ENCODE peak calls at places on chromosome 3, in six cellular contexts. One of them, this sample, is unnamed. For H3K4me1, the result is how much of the 10 kb centered on the place peaks cover.

GRCh38 chr3:150216041-150216811 is 191.9 kb upstream of the TSC22D2 start:
- DNase-seq in upper lobe of left lung: no peak
- DNase-seq in adrenal gland: no peak
- DNase-seq in Peyer's patch: no peak
- DNase-seq in breast epithelium: no peak
- DNase-seq in stomach: no peak
- DNase-seq in this sample: no peak

GRCh38 chr3:111750278-111750884 is 108.7 kb upstream of the PHLDB2 start:
- DNase-seq in upper lobe of left lung: no peak
- DNase-seq in adrenal gland: no peak
- DNase-seq in Peyer's patch: no peak
- DNase-seq in breast epithelium: no peak
- DNase-seq in stomach: no peak
- DNase-seq in this sample: no peak

GRCh38 chr3:156750874-156751245 is 75.3 kb upstream of the LEKR1 start:
- DNase-seq in upper lobe of left lung: no peak
- DNase-seq in adrenal gland: no peak
- DNase-seq in Peyer's patch: no peak
- DNase-seq in breast epithelium: no peak
- DNase-seq in stomach: no peak
- DNase-seq in this sample: no peak

GRCh38 chr3:124258057-124258500 is 266.2 kb upstream of the ROPN1 start:
- DNase-seq in upper lobe of left lung: no peak
- DNase-seq in adrenal gland: peak
- DNase-seq in Peyer's patch: no peak
- DNase-seq in breast epithelium: no peak
- DNase-seq in stomach: no peak
- DNase-seq in this sample: no peak

GRCh38 chr3:79690072-79690471 is 77.7 kb downstream of the ROBO1 start:
- DNase-seq in upper lobe of left lung: no peak
- DNase-seq in adrenal gland: no peak
- DNase-seq in Peyer's patch: no peak
- DNase-seq in breast epithelium: no peak
- DNase-seq in stomach: no peak
- DNase-seq in this sample: no peak

GRCh38 chr3:9902372-9903237 is at the start of gene IL17RE:
- DNase-seq in upper lobe of left lung: peak
- DNase-seq in adrenal gland: no peak
- DNase-seq in Peyer's patch: no peak
- DNase-seq in breast epithelium: no peak
- DNase-seq in stomach: peak
- DNase-seq in this sample: no peak

GRCh38 chr3:125119752-125120369 is 64.1 kb upstream of the HEG1 start:
- DNase-seq in upper lobe of left lung: no peak
- DNase-seq in adrenal gland: peak
- DNase-seq in Peyer's patch: no peak
- DNase-seq in breast epithelium: no peak
- DNase-seq in stomach: no peak
- DNase-seq in this sample: peak

GRCh38 chr3:153111056-153111455 is 51.0 kb upstream of the RAP2B start:
- DNase-seq in upper lobe of left lung: no peak
- DNase-seq in adrenal gland: no peak
- DNase-seq in Peyer's patch: no peak
- DNase-seq in breast epithelium: no peak
- DNase-seq in stomach: no peak
- DNase-seq in this sample: no peak

GRCh38 chr3:12803371-12803770 is 6.9 kb downstream of the CAND2 start:
- DNase-seq in upper lobe of left lung: no peak
- DNase-seq in adrenal gland: no peak
- DNase-seq in Peyer's patch: no peak
- DNase-seq in breast epithelium: no peak
- DNase-seq in stomach: no peak
- DNase-seq in this sample: no peak

GRCh38 chr3:123552095-123552714 is 32.6 kb downstream of the HACD2 start:
- DNase-seq in upper lobe of left lung: no peak
- DNase-seq in adrenal gland: no peak
- DNase-seq in Peyer's patch: no peak
- DNase-seq in breast epithelium: no peak
- DNase-seq in stomach: no peak
- DNase-seq in this sample: no peak

GRCh38 chr3:37713820-37714204 is 147.9 kb upstream of the CTDSPL start:
- DNase-seq in upper lobe of left lung: no peak
- DNase-seq in adrenal gland: no peak
- DNase-seq in Peyer's patch: no peak
- DNase-seq in breast epithelium: no peak
- DNase-seq in stomach: no peak
- DNase-seq in this sample: no peak

GRCh38 chr3:38604246-38604645 is 45.2 kb downstream of the SCN5A start:
- DNase-seq in upper lobe of left lung: no peak
- DNase-seq in adrenal gland: no peak
- DNase-seq in Peyer's patch: no peak
- DNase-seq in breast epithelium: no peak
- DNase-seq in stomach: no peak
- DNase-seq in this sample: no peak

GRCh38 chr3:181698263-181698944 is 13.3 kb upstream of the SOX2 start:
- DNase-seq in upper lobe of left lung: no peak
- DNase-seq in adrenal gland: no peak
- DNase-seq in Peyer's patch: no peak
- DNase-seq in breast epithelium: no peak
- DNase-seq in stomach: no peak
- DNase-seq in this sample: no peak

GRCh38 chr3:68151359-68151758 is 496.9 kb upstream of the SUCLG2 start:
- DNase-seq in upper lobe of left lung: no peak
- DNase-seq in adrenal gland: no peak
- DNase-seq in Peyer's patch: no peak
- DNase-seq in breast epithelium: no peak
- DNase-seq in stomach: no peak
- DNase-seq in this sample: no peak

GRCh38 chr3:73563896-73564582 is 60.7 kb downstream of the PDZRN3 start:
- DNase-seq in upper lobe of left lung: no peak
- DNase-seq in adrenal gland: no peak
- DNase-seq in Peyer's patch: no peak
- DNase-seq in breast epithelium: no peak
- DNase-seq in stomach: no peak
- DNase-seq in this sample: no peak

GRCh38 chr3:108008931-108009635 is 81.7 kb downstream of the CD47 start:
- DNase-seq in upper lobe of left lung: no peak
- DNase-seq in adrenal gland: no peak
- DNase-seq in Peyer's patch: no peak
- DNase-seq in breast epithelium: no peak
- DNase-seq in stomach: no peak
- DNase-seq in this sample: no peak

GRCh38 chr3:45677045-45677436 is 12.2 kb upstream of the SACM1L start:
- DNase-seq in upper lobe of left lung: peak
- DNase-seq in adrenal gland: peak
- DNase-seq in Peyer's patch: peak
- DNase-seq in breast epithelium: peak
- DNase-seq in stomach: no peak
- DNase-seq in this sample: peak

GRCh38 chr3:126889276-126890201 is 93.4 kb upstream of the PLXNA1 start:
- DNase-seq in upper lobe of left lung: no peak
- DNase-seq in adrenal gland: no peak
- DNase-seq in Peyer's patch: no peak
- DNase-seq in breast epithelium: no peak
- DNase-seq in stomach: no peak
- DNase-seq in this sample: no peak

GRCh38 chr3:173221010-173221409 is 80.0 kb upstream of the SPATA16 start:
- DNase-seq in upper lobe of left lung: no peak
- DNase-seq in adrenal gland: no peak
- DNase-seq in Peyer's patch: no peak
- DNase-seq in breast epithelium: no peak
- DNase-seq in stomach: no peak
- DNase-seq in this sample: no peak

GRCh38 chr3:72663429-72663828 is 184.8 kb downstream of the SHQ1 start:
- DNase-seq in upper lobe of left lung: no peak
- DNase-seq in adrenal gland: no peak
- DNase-seq in Peyer's patch: no peak
- DNase-seq in breast epithelium: no peak
- DNase-seq in stomach: no peak
- DNase-seq in this sample: no peak

GRCh38 chr3:81445712-81446111 is 315.7 kb downstream of the GBE1 start:
- DNase-seq in upper lobe of left lung: no peak
- DNase-seq in adrenal gland: no peak
- DNase-seq in Peyer's patch: no peak
- DNase-seq in breast epithelium: no peak
- DNase-seq in stomach: no peak
- DNase-seq in this sample: no peak

DNA sequence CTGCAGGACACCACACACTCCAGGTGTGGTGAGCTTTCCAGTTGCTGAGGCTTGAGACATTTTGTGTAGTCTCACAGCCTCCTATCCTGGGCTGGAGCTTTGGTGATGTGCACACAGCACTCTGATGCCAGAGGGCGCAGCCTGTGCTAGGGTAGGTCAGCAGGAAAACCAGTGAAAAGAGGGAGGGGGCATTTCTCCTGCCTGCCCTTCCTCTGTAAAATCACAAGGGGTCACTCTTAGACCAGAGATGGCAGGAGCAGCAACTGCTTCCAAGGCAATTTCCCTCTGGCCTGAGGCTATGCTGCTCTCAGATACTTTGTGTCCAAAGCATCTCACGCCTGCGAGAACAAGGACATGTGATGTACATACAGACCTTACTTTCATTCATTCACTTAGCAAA is 16.5 kb upstream of the MUSTN1 start:
- DNase-seq in upper lobe of left lung: no peak
- DNase-seq in adrenal gland: peak
- DNase-seq in Peyer's patch: no peak
- DNase-seq in breast epithelium: no peak
- DNase-seq in stomach: no peak
- DNase-seq in this sample: no peak
- TF ChIP-seq CTCF in upper lobe of left lung: peak
- TF ChIP-seq CTCF in adrenal gland: peak
- TF ChIP-seq CTCF in Peyer's patch: peak
- TF ChIP-seq CTCF in breast epithelium: peak
- TF ChIP-seq CTCF in stomach: peak
- TF ChIP-seq CTCF in this sample: no peak

GRCh38 chr3:71493372-71493771 is 90.2 kb downstream of the FOXP1 start:
- DNase-seq in upper lobe of left lung: no peak
- DNase-seq in adrenal gland: no peak
- DNase-seq in Peyer's patch: no peak
- DNase-seq in breast epithelium: no peak
- DNase-seq in stomach: no peak
- DNase-seq in this sample: peak

GRCh38 chr3:71492969-71493368 is 90.6 kb downstream of the FOXP1 start:
- DNase-seq in upper lobe of left lung: no peak
- DNase-seq in adrenal gland: no peak
- DNase-seq in Peyer's patch: no peak
- DNase-seq in breast epithelium: no peak
- DNase-seq in stomach: no peak
- DNase-seq in this sample: no peak

GRCh38 chr3:71491141-71491752 is 92.3 kb downstream of the FOXP1 start:
- DNase-seq in upper lobe of left lung: no peak
- DNase-seq in adrenal gland: no peak
- DNase-seq in Peyer's patch: no peak
- DNase-seq in breast epithelium: no peak
- DNase-seq in stomach: no peak
- DNase-seq in this sample: no peak

GRCh38 chr3:71490692-71491091 is 92.8 kb downstream of the FOXP1 start:
- DNase-seq in upper lobe of left lung: no peak
- DNase-seq in adrenal gland: no peak
- DNase-seq in Peyer's patch: no peak
- DNase-seq in breast epithelium: no peak
- DNase-seq in stomach: no peak
- DNase-seq in this sample: no peak

DNA sequence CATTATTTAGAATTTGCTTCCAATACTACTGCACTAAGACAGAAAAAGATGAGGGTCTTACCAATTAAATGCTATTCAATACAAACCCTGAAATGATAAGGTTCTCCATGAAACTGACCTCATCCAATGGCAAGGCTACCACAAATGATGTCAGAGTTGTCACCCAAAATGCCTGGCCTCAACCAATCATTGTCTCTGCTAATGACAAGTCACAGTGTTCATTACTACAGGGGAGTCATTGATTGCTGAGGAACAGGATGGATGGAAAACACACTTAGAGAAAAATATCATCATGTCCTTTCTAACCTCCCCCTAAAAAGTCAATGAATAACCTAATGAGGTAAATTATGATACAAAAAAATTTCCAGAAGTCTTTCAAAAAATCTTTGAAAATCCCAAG is 91.0 kb downstream of the FOXP1 start:
- DNase-seq in upper lobe of left lung: no peak
- DNase-seq in adrenal gland: no peak
- DNase-seq in Peyer's patch: no peak
- DNase-seq in breast epithelium: no peak
- DNase-seq in stomach: no peak
- DNase-seq in this sample: peak
- H3K4me1 ChIP-seq in upper lobe of left lung: under half
- H3K4me1 ChIP-seq in adrenal gland: under half
- H3K4me1 ChIP-seq in Peyer's patch: under half
- H3K4me1 ChIP-seq in breast epithelium: under half
- H3K4me1 ChIP-seq in stomach: under half
- H3K4me1 ChIP-seq in this sample: half or more

DNA sequence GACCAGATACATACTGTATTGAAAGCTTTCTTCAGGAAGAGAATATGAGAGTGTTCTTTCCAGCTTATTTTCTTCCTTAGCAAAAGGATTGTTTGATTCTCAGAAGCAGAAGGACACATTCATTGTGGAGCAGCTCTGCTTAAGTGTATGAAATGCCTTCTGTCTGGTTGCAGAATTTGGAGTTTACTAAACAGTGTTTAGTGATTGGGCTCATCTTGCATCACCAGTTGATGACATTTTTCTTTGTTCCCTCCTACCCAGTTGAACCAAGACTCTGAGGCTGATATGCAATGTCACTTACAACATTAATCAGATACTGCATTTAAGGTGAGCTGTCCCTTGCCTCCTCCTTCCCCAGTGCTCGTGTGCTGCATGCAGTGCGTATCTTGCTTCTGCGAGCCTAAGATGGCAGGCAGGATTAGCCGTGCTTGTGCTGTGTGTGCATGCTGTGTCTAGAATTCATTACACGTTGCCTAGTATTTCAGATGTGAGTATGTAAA is 18.4 kb downstream of the ZBTB38 start:
- DNase-seq in upper lobe of left lung: no peak
- DNase-seq in adrenal gland: no peak
- DNase-seq in Peyer's patch: no peak
- DNase-seq in breast epithelium: no peak
- DNase-seq in stomach: no peak
- DNase-seq in this sample: no peak
- H3K4me3 ChIP-seq in upper lobe of left lung: peak
- H3K4me3 ChIP-seq in adrenal gland: no peak
- H3K4me3 ChIP-seq in Peyer's patch: peak
- H3K4me3 ChIP-seq in breast epithelium: peak
- H3K4me3 ChIP-seq in stomach: peak
- H3K4me3 ChIP-seq in this sample: no peak

DNA sequence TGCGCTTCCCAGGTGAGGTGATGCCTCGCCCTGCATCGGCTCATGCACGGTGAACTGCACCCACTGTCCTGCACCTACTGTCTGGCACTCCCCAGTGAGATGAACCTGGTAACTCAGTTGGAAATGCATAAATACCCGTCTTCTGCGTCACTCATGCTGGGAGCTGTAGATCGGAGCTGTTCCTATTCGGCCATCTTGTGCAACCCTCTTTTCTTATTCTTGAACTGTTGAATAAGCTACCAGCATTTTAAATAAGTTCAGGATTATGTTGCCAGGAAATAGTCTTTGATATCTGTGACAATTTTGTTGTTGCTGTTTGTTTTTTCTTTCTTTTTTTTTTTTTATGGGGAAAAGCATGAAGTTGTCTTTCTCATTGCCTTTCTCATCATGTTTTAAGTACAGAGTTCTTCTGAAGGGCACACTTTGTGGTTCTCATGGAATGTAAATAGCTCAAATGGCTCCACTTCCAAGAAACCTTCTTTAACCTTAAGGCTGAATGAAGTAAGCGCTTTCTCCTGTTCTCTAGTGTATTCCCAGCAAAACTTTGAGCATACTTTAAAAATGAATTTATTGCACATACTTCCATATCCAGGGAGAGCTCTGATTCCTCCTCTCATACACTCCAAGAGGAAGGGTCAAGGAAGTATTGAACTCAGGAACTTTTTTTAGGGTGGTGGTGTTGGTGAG is 468.0 kb upstream of the TBL1XR1 start:
- DNase-seq in upper lobe of left lung: no peak
- DNase-seq in adrenal gland: no peak
- DNase-seq in Peyer's patch: no peak
- DNase-seq in breast epithelium: no peak
- DNase-seq in stomach: no peak
- DNase-seq in this sample: no peak
- TF ChIP-seq CTCF in upper lobe of left lung: no peak
- TF ChIP-seq CTCF in adrenal gland: no peak
- TF ChIP-seq CTCF in Peyer's patch: no peak
- TF ChIP-seq CTCF in breast epithelium: no peak
- TF ChIP-seq CTCF in stomach: no peak
- TF ChIP-seq CTCF in this sample: no peak

This sample was measured in CD8-positive, alpha-beta T cell.